ENCODE peak calls at places on chromosomes 7 and 10, in eight cellular contexts. S, E, B, T, O, L, Z and N are unnamed samples.

GRCh38 chr7:40232242-40232929 is 97.6 kb downstream of the SUGCT start:
- DNase-seq in S (peak), L (peak), Z (peak), O (peak), B (no peak), E (peak), T (no peak), N (no peak)

GRCh38 chr7:50780436-50780835 is 2.3 kb downstream of the GRB10 start:
- DNase-seq in O (no peak), E (no peak), Z (no peak), B (no peak), L (no peak), S (no peak), T (no peak), N (no peak)

GRCh38 chr10:116044722-116045374 is 228.2 kb downstream of the GFRA1 start:
- DNase-seq in T (no peak), O (no peak), S (no peak), Z (no peak), B (no peak), E (peak), L (no peak), N (no peak)

GRCh38 chr7:5296627-5297226 is 14.0 kb downstream of the SLC29A4 start:
- DNase-seq in S (no peak), L (peak), E (no peak), B (no peak), T (peak), Z (no peak), O (no peak), N (no peak)

GRCh38 chr7:3995187-3995586 is 686.9 kb upstream of the FOXK1 start:
- DNase-seq in Z (peak), B (no peak), L (peak), S (no peak), E (no peak), O (peak), T (no peak), N (no peak)

GRCh38 chr10:47415520-47416304 is 31.6 kb upstream of the ZNF488 start:
- DNase-seq in L (no peak), B (no peak), O (no peak), S (no peak), E (no peak), T (no peak), Z (no peak), N (no peak)

GRCh38 chr10:131657318-131657984 is 243.4 kb upstream of the PPP2R2D start:
- DNase-seq in T (no peak), S (no peak), O (no peak), B (no peak), L (no peak), E (no peak), Z (no peak), N (no peak)

GRCh38 chr7:157271991-157272324 is 64.8 kb upstream of the DNAJB6 start:
- DNase-seq in B (no peak), T (no peak), E (peak), L (peak), O (no peak), Z (no peak), S (peak), N (peak)

GRCh38 chr10:80204193-80204714 is 1.1 kb downstream of the ANXA11 start:
- DNase-seq in L (no peak), O (no peak), B (no peak), E (no peak), S (no peak), Z (peak), T (no peak), N (no peak)

GRCh38 chr10:64365663-64366062 is 844.5 kb downstream of the REEP3 start:
- DNase-seq in L (no peak), T (no peak), E (no peak), B (no peak), O (no peak), Z (no peak), S (no peak), N (no peak)

GRCh38 chr7:3991771-3992231 is 690.3 kb upstream of the FOXK1 start:
- DNase-seq in O (no peak), T (no peak), L (no peak), E (no peak), B (no peak), Z (no peak), S (no peak), N (no peak)

GRCh38 chr7:74343281-74344127 is 54.3 kb downstream of the CLIP2 start:
- DNase-seq in Z (peak), T (no peak), S (peak), B (no peak), O (no peak), L (no peak), E (no peak), N (no peak)

GRCh38 chr7:158979635-158980351 is 123.4 kb downstream of the DYNC2I1 start:
- DNase-seq in B (no peak), E (no peak), L (no peak), T (no peak), Z (no peak), O (no peak), S (no peak), N (no peak)

GRCh38 chr10:118562877-118563276 is 32.6 kb downstream of the PRLHR start:
- DNase-seq in S (no peak), B (no peak), T (no peak), L (no peak), E (no peak), O (no peak), Z (no peak), N (no peak)

GRCh38 chr7:13198036-13198435 is 510.6 kb downstream of the ARL4A start:
- DNase-seq in S (no peak), Z (no peak), O (no peak), L (no peak), B (no peak), T (no peak), E (no peak), N (no peak)

GRCh38 chr10:82796510-82796909 is 921.5 kb downstream of the NRG3 start:
- DNase-seq in L (peak), B (no peak), E (no peak), Z (no peak), S (no peak), O (no peak), T (no peak), N (no peak)

GRCh38 chr10:120456143-120456625 is 843 bp upstream of the PLPP4 start:
- DNase-seq in O (no peak), E (no peak), S (no peak), B (no peak), L (peak), Z (no peak), T (no peak), N (no peak)